ENCODE peak calls at places on chromosomes 13 and 19, in seven cellular contexts. W is Peyer's patch, H is uterus, G is IMR-90, D is heart left ventricle, E is tibial nerve, B is stomach. P is an unnamed sample. For H3K27me3, the result is how much of the 10 kb centered on the place peaks cover.

GRCh38 chr19:31119951-31120690 is 229.1 kb downstream of the TSHZ3 start:
- DNase-seq in B (no peak), W (no peak), D (no peak), E (no peak), G (no peak), H (no peak), P (no peak)

GRCh38 chr19:44987148-44987675 is 14.1 kb upstream of the RELB start:
- DNase-seq in D (no peak), E (no peak), G (no peak), B (no peak), W (no peak), H (no peak), P (no peak)

GRCh38 chr13:32010137-32010536 is 21.4 kb upstream of the FRY start:
- DNase-seq in E (no peak), H (no peak), D (no peak), W (no peak), B (no peak), G (peak), P (no peak)

GRCh38 chr19:27962260-27962659 is 1250.7 kb downstream of the UQCRFS1 start:
- DNase-seq in D (no peak), H (no peak), G (no peak), W (no peak), E (no peak), B (no peak), P (no peak)

GRCh38 chr13:110154370-110155031 is 152.5 kb downstream of the COL4A1 start:
- DNase-seq in B (no peak), E (no peak), W (no peak), G (no peak), D (no peak), H (no peak), P (no peak)

GRCh38 chr13:26508885-26509284 is 48.6 kb upstream of the WASF3 start:
- DNase-seq in B (peak), W (peak), H (peak), G (peak), D (peak), E (peak), P (peak)

GRCh38 chr19:18232540-18233223 is 6.4 kb upstream of the PDE4C start:
- DNase-seq in E (no peak), W (no peak), H (no peak), B (no peak), G (no peak), D (no peak), P (no peak)

GRCh38 chr19:5394907-5395505 is 54.4 kb upstream of the PTPRS start:
- DNase-seq in E (no peak), B (no peak), W (no peak), H (no peak), G (no peak), D (no peak), P (no peak)

GRCh38 chr13:28161370-28161769 is 23.0 kb downstream of the PAN3 start:
- DNase-seq in E (no peak), H (no peak), B (no peak), D (no peak), G (peak), W (peak), P (no peak)

GRCh38 chr13:27334774-27335490 is 64.3 kb downstream of the RASL11A start:
- DNase-seq in G (peak), E (no peak), D (no peak), H (no peak), W (no peak), B (no peak), P (no peak)

GRCh38 chr13:23430664-23431063 is 2.8 kb downstream of the SACS start:
- DNase-seq in B (no peak), D (no peak), E (no peak), H (no peak), W (no peak), G (no peak), P (no peak)

GRCh38 chr19:11887618-11888531 is at the start of gene ZNF69:
- DNase-seq in E (peak), B (peak), G (peak), H (peak), W (peak), D (peak), P (peak)

GRCh38 chr13:97239306-97239705 is 17.2 kb downstream of the MBNL2 start:
- DNase-seq in W (no peak), G (no peak), B (no peak), E (no peak), H (no peak), D (no peak), P (no peak)

GRCh38 chr13:97237388-97237787 is 15.3 kb downstream of the MBNL2 start:
- DNase-seq in W (no peak), D (no peak), H (no peak), E (no peak), G (no peak), B (no peak), P (no peak)

GRCh38 chr13:97239943-97240788 is 18.0 kb downstream of the MBNL2 start:
- DNase-seq in W (no peak), B (no peak), H (no peak), E (no peak), D (no peak), G (no peak), P (no peak)

GRCh38 chr13:97238883-97239282 is 16.8 kb downstream of the MBNL2 start:
- DNase-seq in W (no peak), G (no peak), B (no peak), H (no peak), D (no peak), E (no peak), P (no peak)

DNA sequence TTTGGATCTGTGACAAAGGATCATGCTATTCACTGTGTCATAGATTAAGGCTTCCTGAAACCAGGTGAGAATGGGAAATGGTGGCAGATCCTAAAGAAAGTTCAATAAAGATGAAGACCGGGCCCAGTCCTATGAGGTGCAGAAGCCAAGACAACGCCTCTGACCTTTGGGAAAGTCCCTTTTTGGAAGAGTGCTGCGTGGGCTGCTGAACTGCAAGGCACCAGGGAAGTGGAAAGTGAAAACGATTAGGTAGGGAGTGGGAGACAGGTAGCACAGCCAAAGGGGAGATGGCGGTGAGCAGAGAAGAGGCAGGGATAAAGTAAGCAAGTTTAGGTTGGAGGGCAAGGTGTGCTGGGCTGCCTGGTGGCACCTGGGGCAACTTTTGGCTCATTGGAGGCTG is 16.3 kb downstream of the MBNL2 start:
- DNase-seq in D (no peak), B (no peak), W (no peak), E (no peak), G (no peak), H (no peak), P (no peak)
- H3K27me3 ChIP-seq in D (under half), B (under half), W (under half), E (under half), G (under half), H (under half), P (under half)

GRCh38 chr13:113804017-113804702 is 45.1 kb downstream of the TMEM255B start:
- DNase-seq in D (no peak), G (no peak), E (no peak), H (peak), B (no peak), W (no peak), P (no peak)
- TF ChIP-seq POLR2A in D (no peak), G (peak), E (no peak), H (no peak), B (no peak), W (no peak), P (no peak)

GRCh38 chr19:55353803-55354697 is 469 bp downstream of the COX6B2 start:
- DNase-seq in H (peak), E (no peak), W (peak), G (peak), D (no peak), B (peak), P (peak)

GRCh38 chr19:55355213-55355821 is 798 bp upstream of the COX6B2 start:
- DNase-seq in W (no peak), D (no peak), H (no peak), G (no peak), B (no peak), E (no peak), P (no peak)

GRCh38 chr19:55352746-55353145 is 1.8 kb downstream of the COX6B2 start:
- DNase-seq in H (no peak), B (no peak), E (no peak), W (no peak), G (no peak), D (no peak), P (no peak)

GRCh38 chr19:55353356-55353802 is 1.1 kb downstream of the COX6B2 start:
- DNase-seq in H (no peak), G (no peak), E (no peak), D (no peak), B (no peak), W (no peak), P (peak)

GRCh38 chr19:55354698-55355212 is at the start of gene COX6B2:
- DNase-seq in H (no peak), W (no peak), D (no peak), E (no peak), G (no peak), B (no peak), P (no peak)
- H3K27me3 ChIP-seq in H (under half), W (under half), D (under half), E (half or more), G (under half), B (half or more), P (under half)

GRCh38 chr19:53594811-53595509 is 36.8 kb upstream of the DPRX start:
- DNase-seq in W (no peak), H (no peak), B (no peak), E (no peak), D (no peak), G (no peak), P (no peak)
- TF ChIP-seq POLR2A in W (no peak), H (no peak), B (no peak), E (no peak), D (no peak), G (no peak), P (no peak)

GRCh38 chr19:41741244-41741554 is 14.1 kb upstream of the CEACAM6 start:
- DNase-seq in W (no peak), G (no peak), D (no peak), H (no peak), E (no peak), B (no peak), P (no peak)
- H3K27me3 ChIP-seq in W (under half), G (under half), D (under half), H (under half), E (under half), B (under half), P (under half)